ENCODE peak calls at places on chromosomes 1 and 21, in seven cellular contexts. C is CD4-positive, alpha-beta T cell; D is stomach; X is A549; Q is A673; T is lower lobe of right lung; Y is endodermal cell. B is an unnamed sample.

GRCh38 chr1:43143441-43143888 is 28.6 kb downstream of the EBNA1BP2 start:
- DNase-seq in X (no peak), D (no peak), T (no peak), Y (peak; percentile 87), C (no peak), Q (peak; percentile 43), B (no peak)

GRCh38 chr1:243716901-243717300 is 133.1 kb downstream of the AKT3 start:
- DNase-seq in X (no peak), T (no peak), C (no peak), Y (no peak), Q (no peak), D (no peak), B (no peak)

GRCh38 chr1:201268604-201269151 is 14.6 kb upstream of the PKP1 start:
- DNase-seq in C (no peak), D (peak; percentile 57), X (peak; percentile 54), Q (peak; percentile 74), Y (peak; percentile 36), T (no peak), B (no peak)

GRCh38 chr1:211196880-211197279 is 62.3 kb upstream of the RCOR3 start:
- DNase-seq in Y (no peak), X (no peak), T (no peak), C (no peak), Q (no peak), D (no peak), B (no peak)

GRCh38 chr1:45493116-45493697 is 2.2 kb upstream of the TESK2 start:
- DNase-seq in D (peak; percentile 56), Y (peak; percentile 78), T (no peak), C (peak; percentile 23), Q (peak; percentile 59), X (no peak), B (peak; percentile 32)

GRCh38 chr1:205343431-205344009 is 13.2 kb downstream of the KLHDC8A start:
- DNase-seq in X (peak; percentile 73), C (no peak), T (no peak), Q (no peak), D (no peak), Y (peak; percentile 89), B (no peak)

GRCh38 chr1:150022357-150022756 is 11.8 kb upstream of the OTUD7B start:
- DNase-seq in T (no peak), C (no peak), Y (peak; percentile 73), X (no peak), Q (no peak), D (no peak), B (no peak)

GRCh38 chr21:45447821-45448220 is 42.9 kb downstream of the COL18A1 start:
- DNase-seq in Q (no peak), Y (no peak), X (no peak), D (no peak), T (no peak), C (no peak), B (no peak)

GRCh38 chr1:59029768-59030167 is 245.9 kb upstream of the JUN start:
- DNase-seq in D (no peak), T (no peak), Q (no peak), X (no peak), C (no peak), Y (no peak), B (no peak)

DNA sequence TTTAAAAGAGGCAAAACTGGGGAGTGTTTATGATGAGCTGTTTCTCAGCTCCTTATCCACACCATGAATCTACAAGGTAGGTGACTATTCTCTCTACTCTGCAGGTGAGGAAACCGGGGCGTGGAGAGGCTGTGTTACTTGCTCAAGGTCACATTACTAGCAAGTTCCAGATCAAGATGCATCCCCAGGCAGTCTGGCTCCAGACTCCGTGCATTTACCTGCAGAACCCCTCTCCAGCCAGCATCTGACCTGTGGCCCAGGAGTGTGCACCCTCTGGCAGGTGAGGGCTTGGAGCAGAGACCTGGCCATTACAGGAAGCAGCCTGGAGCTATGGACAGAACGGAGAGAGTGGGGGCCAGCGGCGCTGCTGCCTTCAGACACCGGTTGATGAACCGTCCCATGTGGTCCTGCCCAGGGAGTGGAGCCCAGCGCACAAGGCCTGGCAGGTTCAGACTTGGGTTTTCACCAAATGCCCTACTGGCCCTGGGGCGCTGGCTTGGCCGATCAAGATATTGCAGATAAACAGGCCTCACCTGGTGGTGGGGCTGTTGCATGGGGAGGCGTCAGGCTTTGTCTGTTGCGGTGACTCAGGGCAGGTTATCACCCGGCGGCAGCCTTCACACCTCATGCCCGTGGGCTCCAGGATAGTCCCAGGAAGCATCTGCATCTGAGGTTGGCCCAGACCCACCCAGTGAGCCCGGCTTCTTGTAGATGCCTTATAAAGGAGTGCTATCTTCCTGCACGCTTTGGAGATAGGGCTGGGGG is 29.2 kb upstream of the WNT4 start:
- DNase-seq in X (no peak), Q (no peak), D (no peak), Y (peak; percentile 85), T (no peak), C (no peak), B (no peak)
- H3K9me3 ChIP-seq in X (no peaks in the 10 kb centered on the region), Q (no peaks in the 10 kb centered on the region), D (no peaks in the 10 kb centered on the region), Y (no peaks in the 10 kb centered on the region), T (no peaks in the 10 kb centered on the region), C (no peaks in the 10 kb centered on the region), B (no peaks in the 10 kb centered on the region)

GRCh38 chr1:247452447-247453039 is 5.4 kb downstream of the OR2B11 start:
- DNase-seq in Q (no peak), X (no peak), C (no peak), Y (no peak), T (no peak), D (no peak), B (no peak)

GRCh38 chr1:247453997-247454396 is 3.9 kb downstream of the OR2B11 start:
- DNase-seq in C (no peak), Q (no peak), X (no peak), D (no peak), Y (no peak), T (no peak), B (no peak)

GRCh38 chr1:247451388-247452010 is 6.4 kb downstream of the OR2B11 start:
- DNase-seq in X (no peak), Y (no peak), T (no peak), Q (no peak), C (no peak), D (no peak), B (no peak)

GRCh38 chr1:247456024-247456423 is 1.9 kb downstream of the OR2B11 start:
- DNase-seq in Y (no peak), C (no peak), X (no peak), T (no peak), D (no peak), Q (no peak), B (no peak)

GRCh38 chr1:247453256-247453655 is 4.6 kb downstream of the OR2B11 start:
- DNase-seq in Q (no peak), C (no peak), T (no peak), D (no peak), X (no peak), Y (no peak), B (no peak)
- H3K9me3 ChIP-seq in Q (no peaks in the 10 kb centered on the region), C (no peaks in the 10 kb centered on the region), T (no peaks in the 10 kb centered on the region), D (no peaks in the 10 kb centered on the region), X (no peaks in the 10 kb centered on the region), Y (no peaks in the 10 kb centered on the region), B (peaks cover 2% of the 10 kb centered on the region)

DNA sequence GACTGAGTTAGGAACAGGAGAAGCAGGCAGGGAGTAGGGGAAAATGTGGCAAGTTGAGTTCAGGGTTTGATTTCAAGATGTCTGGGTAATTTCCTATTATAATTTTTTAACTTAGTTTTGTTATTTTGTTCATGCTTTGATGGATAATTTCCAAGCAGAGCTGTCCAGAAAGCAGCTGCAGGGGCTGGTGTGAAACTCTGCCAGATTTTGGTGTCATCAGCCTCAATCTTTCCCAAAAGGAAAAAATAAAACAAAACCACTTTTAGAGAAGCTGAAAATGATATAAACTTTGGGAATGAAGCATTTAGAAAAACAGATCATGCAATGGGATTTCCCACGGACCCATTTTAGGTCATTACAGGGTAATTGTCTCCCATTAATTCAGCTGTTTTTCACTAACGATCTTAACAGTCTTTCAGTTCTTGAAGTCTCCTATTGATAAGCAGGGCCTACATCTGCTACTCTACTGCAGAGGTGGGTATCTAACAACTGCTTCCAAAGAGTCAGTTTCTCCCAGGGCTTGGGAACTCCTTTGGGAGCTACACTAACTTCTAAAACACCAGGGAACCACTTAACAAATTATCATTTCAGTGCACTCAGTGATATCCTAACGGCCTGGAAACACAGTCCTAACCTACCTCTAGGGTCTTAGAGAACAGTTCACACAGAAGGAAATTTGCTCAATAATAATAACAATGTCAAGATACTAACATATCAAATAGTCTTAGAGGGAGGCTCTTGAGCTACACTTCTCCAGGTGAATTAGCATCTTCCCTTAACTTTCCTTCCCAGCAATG is 12.3 kb downstream of the ZNF436 start:
- DNase-seq in D (no peak), Y (no peak), C (no peak), Q (no peak), X (no peak), T (no peak), B (no peak)
- H3K9me3 ChIP-seq in D (peaks cover 17% of the 10 kb centered on the region), Y (peaks cover 35% of the 10 kb centered on the region), C (peaks cover 28% of the 10 kb centered on the region), Q (peaks cover 33% of the 10 kb centered on the region), X (peaks cover 56% of the 10 kb centered on the region), T (peaks cover 26% of the 10 kb centered on the region), B (peaks cover 10% of the 10 kb centered on the region)

GRCh38 chr1:156773607-156774006 is 6.3 kb downstream of the PRCC start:
- DNase-seq in Q (no peak), T (no peak), X (no peak), C (no peak), D (no peak), Y (no peak), B (no peak)
- H3K9me3 ChIP-seq in Q (no peaks in the 10 kb centered on the region), T (no peaks in the 10 kb centered on the region), X (no peaks in the 10 kb centered on the region), C (no peaks in the 10 kb centered on the region), D (no peaks in the 10 kb centered on the region), Y (no peaks in the 10 kb centered on the region), B (no peaks in the 10 kb centered on the region)

GRCh38 chr21:40507978-40508377 is 339.0 kb downstream of the DSCAM start:
- DNase-seq in Q (no peak), C (no peak), Y (no peak), D (no peak), X (peak; percentile 26), T (no peak), B (no peak)

GRCh38 chr21:40512590-40512989 is 334.4 kb downstream of the DSCAM start:
- DNase-seq in X (no peak), Q (no peak), T (no peak), C (no peak), Y (peak; percentile 82), D (no peak), B (no peak)

GRCh38 chr21:40516336-40516735 is 330.6 kb downstream of the DSCAM start:
- DNase-seq in C (no peak), Q (peak; percentile 10), X (no peak), Y (peak; percentile 67), T (no peak), D (no peak), B (no peak)

GRCh38 chr21:40511976-40512375 is 335.0 kb downstream of the DSCAM start:
- DNase-seq in Q (no peak), X (no peak), D (no peak), T (no peak), Y (no peak), C (no peak), B (no peak)
- H3K9me3 ChIP-seq in Q (peaks cover 6% of the 10 kb centered on the region), X (no peaks in the 10 kb centered on the region), D (no peaks in the 10 kb centered on the region), T (no peaks in the 10 kb centered on the region), Y (no peaks in the 10 kb centered on the region), C (no peaks in the 10 kb centered on the region), B (no peaks in the 10 kb centered on the region)